ENCODE peak calls at places on chromosomes 5 and 9, in four cellular contexts. K is activated naive CD8-positive, alpha-beta T cell treated with anti-CD3 and anti-CD28 coated beads, Interleukin-2, amount 50 U/mL, for 24 hours; Y is NCI-H2081; J is germinal center. M is an unnamed sample.

GRCh38 chr5:113682497-113683136 is 169.1 kb downstream of the YTHDC2 start:
- DNase-seq in K (no peak), Y (peak; percentile 19), J (no peak), M (peak; percentile 42)

GRCh38 chr5:38458174-38458573 is 98.3 kb downstream of the LIFR start:
- DNase-seq in K (no peak), Y (no peak), J (no peak), M (no peak)

GRCh38 chr9:127980056-127980705 is 608 bp downstream of the EEIG1 start:
- DNase-seq in K (peak; percentile 58), Y (peak; percentile 64), J (no peak), M (no peak)

GRCh38 chr9:128152133-128152780 is 3.0 kb downstream of the LCN2 start:
- DNase-seq in K (no peak), Y (no peak), J (no peak), M (no peak)

GRCh38 chr5:1332461-1333001 is 12.4 kb downstream of the CLPTM1L start:
- DNase-seq in K (no peak), Y (no peak), J (no peak), M (no peak)

GRCh38 chr9:98714833-98715232 is 6.1 kb upstream of the GABBR2 start:
- DNase-seq in K (no peak), Y (no peak), J (no peak), M (no peak)

GRCh38 chr5:120463026-120463770 is 902 bp upstream of the PRR16 start:
- DNase-seq in K (no peak), Y (no peak), J (no peak), M (no peak)

GRCh38 chr5:140251527-140251973 is 51.4 kb downstream of the PFDN1 start:
- DNase-seq in K (peak; percentile 66), Y (no peak), J (peak; percentile 23), M (no peak)

GRCh38 chr9:114830546-114830945 is 24.7 kb upstream of the TNFSF15 start:
- DNase-seq in K (no peak), Y (peak; percentile 24), J (no peak), M (peak; percentile 31)

GRCh38 chr5:156128026-156128425 is 198.9 kb upstream of the SGCD start:
- DNase-seq in K (no peak), Y (no peak), J (no peak), M (no peak)

GRCh38 chr9:27701664-27702063 is 128.4 kb upstream of the C9orf72 start:
- DNase-seq in K (no peak), Y (peak; percentile 72), J (no peak), M (no peak)

GRCh38 chr5:19001527-19001926 is 986.5 kb downstream of the CDH18 start:
- DNase-seq in K (no peak), Y (no peak), J (no peak), M (no peak)

GRCh38 chr5:124973613-124974130 is 227.2 kb upstream of the ZNF608 start:
- DNase-seq in K (no peak), Y (no peak), J (no peak), M (no peak)

GRCh38 chr9:87792831-87793288 is 66.9 kb downstream of the CTSL start:
- DNase-seq in K (peak; percentile 43), Y (no peak), J (no peak), M (no peak)

GRCh38 chr5:124790895-124791732 is 44.7 kb upstream of the ZNF608 start:
- DNase-seq in K (no peak), Y (peak; percentile 69), J (no peak), M (peak; percentile 49)

GRCh38 chr9:128068656-128069221 is 707 bp downstream of the SLC25A25 start:
- DNase-seq in K (no peak), Y (no peak), J (no peak), M (no peak)

GRCh38 chr5:109413463-109413862 is 3.7 kb upstream of the PJA2 start:
- DNase-seq in K (no peak), Y (peak; percentile 81), J (no peak), M (peak; percentile 92)

GRCh38 chr5:164532226-164532937 is 1027.0 kb downstream of the MAT2B start:
- DNase-seq in K (no peak), Y (peak; percentile 4), J (no peak), M (no peak)

GRCh38 chr5:134545070-134545868 is 19.8 kb downstream of the JADE2 start:
- DNase-seq in K (peak; percentile 47), Y (no peak), J (no peak), M (no peak)

GRCh38 chr5:168464214-168464613 is 22.1 kb upstream of the RARS1 start:
- DNase-seq in K (no peak), Y (no peak), J (no peak), M (no peak)

GRCh38 chr9:123375725-123376132 is 19.7 kb downstream of the CRB2 start:
- DNase-seq in K (no peak), Y (no peak), J (no peak), M (no peak)

GRCh38 chr5:134581241-134581981 is 51.2 kb downstream of the SAR1B start:
- DNase-seq in K (no peak), Y (no peak), J (no peak), M (no peak)

GRCh38 chr5:138947780-138948179 is 72.6 kb upstream of the LRRTM2 start:
- DNase-seq in K (no peak), Y (no peak), J (no peak), M (no peak)

GRCh38 chr9:76987594-76988200 is 31.8 kb upstream of the FOXB2 start:
- DNase-seq in K (peak; percentile 4), Y (peak; percentile 68), J (peak; percentile 11), M (peak; percentile 77)

M was measured in COR-L47.